ENCODE peak calls at places on chromosomes 5 and 9, in six cellular contexts. Z is uterus, F is heart left ventricle, I is HS-5, S is EL, W is AG08396. G is an unnamed sample.

GRCh38 chr5:134595458-134595838 is 37.2 kb downstream of the SAR1B start:
- DNase-seq in Z (no peak), F (no peak), I (no peak), S (no peak), W (no peak), G (no peak)

GRCh38 chr5:1805736-1806135 is 4.5 kb downstream of the NDUFS6 start:
- DNase-seq in Z (no peak), F (no peak), I (no peak), S (no peak), W (no peak), G (no peak)

GRCh38 chr5:177610131-177610769 is 10.3 kb downstream of the B4GALT7 start:
- DNase-seq in Z (no peak), F (no peak), I (no peak), S (no peak), W (no peak), G (no peak)

GRCh38 chr5:1416856-1417469 is 28.3 kb downstream of the SLC6A3 start:
- DNase-seq in Z (no peak), F (no peak), I (no peak), S (no peak), W (no peak), G (no peak)

GRCh38 chr9:35686222-35687203 is 3.2 kb downstream of the TPM2 start:
- DNase-seq in Z (no peak), F (peak), I (no peak), S (peak), W (peak), G (no peak)

GRCh38 chr5:31193591-31194457 is at the start of gene CDH6:
- DNase-seq in Z (peak), F (peak), I (no peak), S (peak), W (peak), G (peak)

GRCh38 chr5:141349917-141350619 is at the start of gene PCDHGB1:
- DNase-seq in Z (no peak), F (peak), I (no peak), S (peak), W (peak), G (no peak)

GRCh38 chr5:168592014-168592368 is 12.8 kb upstream of the PANK3 start:
- DNase-seq in Z (no peak), F (no peak), I (no peak), S (peak), W (no peak), G (no peak)

GRCh38 chr9:34659592-34660253 is 2.7 kb downstream of the CCL27 start:
- DNase-seq in Z (no peak), F (peak), I (no peak), S (no peak), W (no peak), G (no peak)

GRCh38 chr9:92644278-92644677 is 25.7 kb downstream of the IPPK start:
- DNase-seq in Z (no peak), F (no peak), I (no peak), S (no peak), W (no peak), G (no peak)

GRCh38 chr5:77844408-77845272 is 68.5 kb upstream of the TBCA start:
- DNase-seq in Z (no peak), F (no peak), I (no peak), S (peak), W (peak), G (no peak)

GRCh38 chr9:137873408-137873807 is 4.2 kb upstream of the CACNA1B start:
- DNase-seq in Z (no peak), F (no peak), I (no peak), S (no peak), W (no peak), G (no peak)

GRCh38 chr5:135110941-135111596 is 77.0 kb upstream of the PITX1 start:
- DNase-seq in Z (no peak), F (peak), I (no peak), S (no peak), W (no peak), G (no peak)

GRCh38 chr5:102799017-102799416 is 43.9 kb downstream of the PAM start:
- DNase-seq in Z (no peak), F (no peak), I (no peak), S (no peak), W (no peak), G (no peak)

GRCh38 chr5:154370730-154371334 is 75.0 kb upstream of the SAP30L start:
- DNase-seq in Z (no peak), F (peak), I (no peak), S (no peak), W (no peak), G (no peak)

GRCh38 chr5:123610665-123611406 is 98.9 kb downstream of the CSNK1G3 start:
- DNase-seq in Z (no peak), F (no peak), I (peak), S (peak), W (peak), G (peak)

GRCh38 chr9:128201441-128202369 is 1.5 kb upstream of the DNM1 start:
- DNase-seq in Z (no peak), F (no peak), I (no peak), S (peak), W (no peak), G (no peak)

GRCh38 chr9:129726322-129727160 is 26.3 kb downstream of the PTGES start:
- DNase-seq in Z (peak), F (peak), I (no peak), S (peak), W (peak), G (peak)

GRCh38 chr5:173903396-173904140 is 15.4 kb downstream of the CPEB4 start:
- DNase-seq in Z (no peak), F (no peak), I (no peak), S (no peak), W (no peak), G (no peak)

GRCh38 chr9:22512495-22512894 is 65.9 kb downstream of the DMRTA1 start:
- DNase-seq in Z (no peak), F (no peak), I (no peak), S (no peak), W (no peak), G (no peak)

GRCh38 chr9:32590898-32591297 is 17.9 kb upstream of the NDUFB6 start:
- DNase-seq in Z (no peak), F (no peak), I (no peak), S (no peak), W (no peak), G (no peak)

GRCh38 chr5:6557807-6558575 is 74.9 kb downstream of the NSUN2 start:
- DNase-seq in Z (no peak), F (no peak), I (no peak), S (no peak), W (no peak), G (no peak)

GRCh38 chr9:97983524-97984187 is 515 bp downstream of the ANP32B start:
- DNase-seq in Z (peak), F (peak), I (no peak), S (peak), W (peak), G (peak)

GRCh38 chr9:113875917-113876805 is at the start of gene ZNF618:
- DNase-seq in Z (peak), F (peak), I (no peak), S (peak), W (peak), G (peak)

GRCh38 chr5:125455041-125455440 is 708.6 kb upstream of the ZNF608 start:
- DNase-seq in Z (no peak), F (no peak), I (no peak), S (peak), W (peak), G (no peak)

GRCh38 chr5:133688386-133688785 is 76.0 kb upstream of the FSTL4 start:
- DNase-seq in Z (no peak), F (no peak), I (no peak), S (peak), W (no peak), G (no peak)

GRCh38 chr5:36150676-36151433 is 832 bp downstream of the LMBRD2 start:
- DNase-seq in Z (no peak), F (peak), I (peak), S (peak), W (peak), G (peak)

GRCh38 chr5:168649306-168649705 is 70.1 kb upstream of the PANK3 start:
- DNase-seq in Z (no peak), F (no peak), I (no peak), S (no peak), W (no peak), G (no peak)

GRCh38 chr5:32538031-32538547 is 47.3 kb upstream of the SUB1 start:
- DNase-seq in Z (no peak), F (peak), I (no peak), S (no peak), W (no peak), G (peak)

GRCh38 chr5:78912085-78912771 is 72.9 kb downstream of the ARSB start:
- DNase-seq in Z (peak), F (no peak), I (no peak), S (no peak), W (no peak), G (no peak)

GRCh38 chr9:126024581-126025230 is 277.5 kb downstream of the PBX3 start:
- DNase-seq in Z (no peak), F (no peak), I (no peak), S (no peak), W (no peak), G (no peak)

GRCh38 chr9:96688745-96689464 is 33.8 kb upstream of the PRXL2C start:
- DNase-seq in Z (no peak), F (no peak), I (no peak), S (no peak), W (no peak), G (no peak)

GRCh38 chr9:110256142-110256391 is 240 bp downstream of the TXN start:
- DNase-seq in Z (no peak), F (no peak), I (no peak), S (no peak), W (no peak), G (no peak)

GRCh38 chr9:2014148-2014547 is 999 bp upstream of the SMARCA2 start:
- DNase-seq in Z (no peak), F (no peak), I (no peak), S (no peak), W (no peak), G (no peak)

GRCh38 chr5:67170783-67171182 is 25.8 kb downstream of the CD180 start:
- DNase-seq in Z (no peak), F (no peak), I (no peak), S (no peak), W (no peak), G (no peak)

GRCh38 chr9:72158680-72159079 is 9.4 kb downstream of the GDA start:
- DNase-seq in Z (no peak), F (no peak), I (no peak), S (no peak), W (no peak), G (no peak)

GRCh38 chr5:55894135-55894534 is 43.0 kb downstream of the IL31RA start:
- DNase-seq in Z (no peak), F (no peak), I (no peak), S (no peak), W (no peak), G (no peak)

GRCh38 chr9:34331191-34331590 is 1.8 kb downstream of the NUDT2 start:
- DNase-seq in Z (no peak), F (no peak), I (no peak), S (no peak), W (no peak), G (no peak)

GRCh38 chr5:143183989-143184388 is 219.5 kb downstream of the NR3C1 start:
- DNase-seq in Z (no peak), F (no peak), I (no peak), S (no peak), W (no peak), G (no peak)

G was measured in activated naive CD8-positive, alpha-beta T cell treated with anti-CD3 and anti-CD28 coated beads for 36 hours.